ENCODE peak calls at places on chromosomes 2 and 18, in four cellular contexts. W is cardiac muscle cell, I is Karpas-422, M is foreskin keratinocyte. V is an unnamed sample.

GRCh38 chr2:158688722-158689121 is 106.4 kb upstream of the DAPL1 start:
- DNase-seq in I (no peak), W (no peak), M (peak; percentile 54), V (no peak)

GRCh38 chr2:111671426-111672150 is 212.4 kb downstream of the ANAPC1 start:
- DNase-seq in I (no peak), M (no peak), W (no peak), V (no peak)

GRCh38 chr2:9800975-9801723 is 42.1 kb upstream of the TAF1B start:
- DNase-seq in M (peak; percentile 92), I (no peak), W (no peak), V (peak; percentile 77)

GRCh38 chr2:196702641-196703040 is 63.1 kb downstream of the CCDC150 start:
- DNase-seq in W (no peak), M (no peak), I (no peak), V (no peak)

GRCh38 chr2:42047488-42048317 is at the start of gene PKDCC:
- DNase-seq in M (no peak), W (peak; percentile 93), I (no peak), V (peak; percentile 87)

GRCh38 chr2:31429759-31430438 is 15.4 kb upstream of the XDH start:
- DNase-seq in I (no peak), W (no peak), M (peak; percentile 91), V (no peak)

GRCh38 chr2:88538362-88538917 is 85.9 kb upstream of the FOXI3 start:
- DNase-seq in M (no peak), I (no peak), W (no peak), V (no peak)

GRCh38 chr2:198518935-198519334 is 714.5 kb downstream of the PLCL1 start:
- DNase-seq in M (no peak), I (peak; percentile 69), W (no peak), V (no peak)

GRCh38 chr2:238231251-238231793 is 8.5 kb downstream of the HES6 start:
- DNase-seq in W (peak; percentile 72), I (no peak), M (peak; percentile 11), V (peak; percentile 94)

GRCh38 chr2:230328155-230328458 is 1.1 kb downstream of the SP140L start:
- DNase-seq in I (no peak), M (no peak), W (no peak), V (no peak)

GRCh38 chr2:157501026-157501425 is 57.1 kb upstream of the CYTIP start:
- DNase-seq in M (no peak), I (no peak), W (no peak), V (no peak)

GRCh38 chr2:160695402-160696060 is 201.9 kb upstream of the RBMS1 start:
- DNase-seq in M (peak; percentile 73), W (no peak), I (no peak), V (no peak)

GRCh38 chr2:174012347-174013309 is 47.5 kb upstream of the SP3 start:
- DNase-seq in I (no peak), M (no peak), W (no peak), V (peak; percentile 88)

GRCh38 chr2:179263460-179264237 is 983 bp downstream of the SESTD1 start:
- DNase-seq in I (no peak), W (peak; percentile 29), M (no peak), V (peak; percentile 89)

GRCh38 chr2:17300141-17300540 is 218.1 kb downstream of the RAD51AP2 start:
- DNase-seq in W (no peak), I (no peak), M (peak; percentile 96), V (no peak)

GRCh38 chr2:165114345-165114943 is 89.4 kb downstream of the SCN3A start:
- DNase-seq in I (no peak), W (no peak), M (peak; percentile 50), V (no peak)

GRCh38 chr2:10876963-10877362 is 34.8 kb upstream of the KCNF1 start:
- DNase-seq in M (no peak), W (no peak), I (no peak), V (no peak)

GRCh38 chr2:236167297-236168109 is 683 bp downstream of the GBX2 start:
- DNase-seq in I (no peak), W (peak; percentile 68), M (no peak), V (peak; percentile 71)

GRCh38 chr2:162403884-162404283 is 60.0 kb downstream of the GCA start:
- DNase-seq in M (peak; percentile 45), I (no peak), W (no peak), V (no peak)

GRCh38 chr2:153115141-153115540 is 363.4 kb downstream of the RPRM start:
- DNase-seq in M (no peak), W (no peak), I (no peak), V (no peak)

GRCh38 chr2:1730047-1730937 is 14.0 kb downstream of the PXDN start:
- DNase-seq in M (no peak), I (no peak), W (no peak), V (no peak)

GRCh38 chr18:6994719-6995430 is 122.7 kb downstream of the LAMA1 start:
- DNase-seq in M (peak; percentile 89), W (no peak), I (no peak), V (no peak)

GRCh38 chr18:34729264-34729663 is 19.2 kb downstream of the DTNA start:
- DNase-seq in M (no peak), I (peak; percentile 70), W (peak; percentile 71), V (no peak)

GRCh38 chr18:60421356-60422118 is 49.0 kb upstream of the MC4R start:
- DNase-seq in W (no peak), I (no peak), M (no peak), V (no peak)

GRCh38 chr2:241639385-241639784 is 1.9 kb downstream of the ATG4B start:
- DNase-seq in W (no peak), I (no peak), M (no peak), V (no peak)

DNA sequence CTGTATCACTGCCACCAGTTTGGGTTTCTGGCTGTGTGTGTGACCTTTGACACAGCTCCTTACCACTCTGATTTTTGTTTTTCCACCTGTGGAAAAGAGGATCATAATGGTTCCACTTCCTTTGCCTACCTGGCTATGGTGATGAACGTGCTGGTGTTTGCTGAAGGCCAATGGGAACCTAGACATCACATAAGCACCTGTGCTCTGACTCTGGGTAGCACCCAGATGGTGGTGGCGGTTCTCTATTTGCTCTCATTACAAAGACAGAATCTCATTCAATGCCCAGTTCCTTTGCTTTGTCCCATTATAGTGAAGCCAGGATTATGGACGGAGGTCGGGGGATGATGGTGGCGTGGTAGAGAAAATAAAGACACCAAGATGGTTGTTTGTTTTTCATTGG is 121.2 kb upstream of the GATA6 start:
- DNase-seq in W (no peak), I (no peak), M (no peak), V (no peak)
- H3K4me1 ChIP-seq in W (peaks cover 9% of the 10 kb centered on the region), I (no peaks in the 10 kb centered on the region), M (no peaks in the 10 kb centered on the region), V (no peaks in the 10 kb centered on the region)

GRCh38 chr2:96823203-96823602 is 7.1 kb downstream of the CNNM3 start:
- DNase-seq in M (no peak), W (no peak), I (no peak), V (peak; percentile 46)
- H3K4me1 ChIP-seq in M (no peaks in the 10 kb centered on the region), W (peaks cover 38% of the 10 kb centered on the region), I (peaks cover 26% of the 10 kb centered on the region), V (peaks cover 45% of the 10 kb centered on the region)

GRCh38 chr2:54471221-54471711 is 15.1 kb downstream of the SPTBN1 start:
- DNase-seq in W (peak; percentile 92), M (no peak), I (peak; percentile 50), V (no peak)
- H3K4me1 ChIP-seq in W (peaks cover 76% of the 10 kb centered on the region), M (peaks cover 3% of the 10 kb centered on the region), I (peaks cover 8% of the 10 kb centered on the region), V (no peaks in the 10 kb centered on the region)

GRCh38 chr2:207483066-207483465 is 46.7 kb upstream of the CREB1 start:
- DNase-seq in M (no peak), W (no peak), I (no peak), V (no peak)
- H3K4me1 ChIP-seq in M (peaks cover 7% of the 10 kb centered on the region), W (peaks cover 23% of the 10 kb centered on the region), I (peaks cover 3% of the 10 kb centered on the region), V (no peaks in the 10 kb centered on the region)